ENCODE peak calls at places on chromosomes 7 and 10, in seven cellular contexts. One of them, this sample, is unnamed.

GRCh38 chr10:103445767-103446567 is 6.2 kb downstream of the CALHM2 start:
- DNase-seq in PC-9: no peak
- DNase-seq in AG09319: peak
- DNase-seq in HepG2: no peak
- DNase-seq in HFF-Myc: no peak
- DNase-seq in cardiac fibroblast: peak
- DNase-seq in fibroblast of lung: peak
- DNase-seq in this sample: no peak

GRCh38 chr7:31767686-31768358 is 80.8 kb downstream of the PPP1R17 start:
- DNase-seq in PC-9: no peak
- DNase-seq in AG09319: no peak
- DNase-seq in HepG2: no peak
- DNase-seq in HFF-Myc: no peak
- DNase-seq in cardiac fibroblast: no peak
- DNase-seq in fibroblast of lung: no peak
- DNase-seq in this sample: no peak

GRCh38 chr10:89393898-89394297 is 1.5 kb downstream of the IFIT1 start:
- DNase-seq in PC-9: no peak
- DNase-seq in AG09319: no peak
- DNase-seq in HepG2: no peak
- DNase-seq in HFF-Myc: no peak
- DNase-seq in cardiac fibroblast: no peak
- DNase-seq in fibroblast of lung: no peak
- DNase-seq in this sample: no peak

GRCh38 chr7:23261843-23262452 is 15.4 kb downstream of the GPNMB start:
- DNase-seq in PC-9: peak
- DNase-seq in AG09319: peak
- DNase-seq in HepG2: peak
- DNase-seq in HFF-Myc: no peak
- DNase-seq in cardiac fibroblast: peak
- DNase-seq in fibroblast of lung: peak
- DNase-seq in this sample: peak

GRCh38 chr10:35691522-35692236 is 49.6 kb upstream of the FZD8 start:
- DNase-seq in PC-9: no peak
- DNase-seq in AG09319: no peak
- DNase-seq in HepG2: no peak
- DNase-seq in HFF-Myc: no peak
- DNase-seq in cardiac fibroblast: no peak
- DNase-seq in fibroblast of lung: no peak
- DNase-seq in this sample: no peak

GRCh38 chr10:128172756-128173155 is 46.5 kb upstream of the MKI67 start:
- DNase-seq in PC-9: no peak
- DNase-seq in AG09319: no peak
- DNase-seq in HepG2: no peak
- DNase-seq in HFF-Myc: no peak
- DNase-seq in cardiac fibroblast: no peak
- DNase-seq in fibroblast of lung: no peak
- DNase-seq in this sample: no peak

GRCh38 chr10:7593068-7593467 is 73.7 kb downstream of the ITIH5 start:
- DNase-seq in PC-9: no peak
- DNase-seq in AG09319: no peak
- DNase-seq in HepG2: no peak
- DNase-seq in HFF-Myc: no peak
- DNase-seq in cardiac fibroblast: no peak
- DNase-seq in fibroblast of lung: peak
- DNase-seq in this sample: no peak

GRCh38 chr7:66283003-66283920 is 78.1 kb downstream of the TPST1 start:
- DNase-seq in PC-9: no peak
- DNase-seq in AG09319: no peak
- DNase-seq in HepG2: no peak
- DNase-seq in HFF-Myc: no peak
- DNase-seq in cardiac fibroblast: peak
- DNase-seq in fibroblast of lung: peak
- DNase-seq in this sample: no peak

GRCh38 chr10:32459072-32459703 is 13.2 kb downstream of the CCDC7 start:
- DNase-seq in PC-9: no peak
- DNase-seq in AG09319: no peak
- DNase-seq in HepG2: no peak
- DNase-seq in HFF-Myc: no peak
- DNase-seq in cardiac fibroblast: no peak
- DNase-seq in fibroblast of lung: no peak
- DNase-seq in this sample: no peak

GRCh38 chr7:96266580-96266979 is 55.3 kb downstream of the SLC25A13 start:
- DNase-seq in PC-9: no peak
- DNase-seq in AG09319: no peak
- DNase-seq in HepG2: no peak
- DNase-seq in HFF-Myc: no peak
- DNase-seq in cardiac fibroblast: no peak
- DNase-seq in fibroblast of lung: no peak
- DNase-seq in this sample: no peak

GRCh38 chr10:97425964-97426775 is at the start of gene PGAM1:
- DNase-seq in PC-9: peak
- DNase-seq in AG09319: peak
- DNase-seq in HepG2: peak
- DNase-seq in HFF-Myc: peak
- DNase-seq in cardiac fibroblast: peak
- DNase-seq in fibroblast of lung: peak
- DNase-seq in this sample: peak

GRCh38 chr7:45684910-45685618 is 110.9 kb downstream of the ADCY1 start:
- DNase-seq in PC-9: no peak
- DNase-seq in AG09319: no peak
- DNase-seq in HepG2: no peak
- DNase-seq in HFF-Myc: no peak
- DNase-seq in cardiac fibroblast: no peak
- DNase-seq in fibroblast of lung: no peak
- DNase-seq in this sample: no peak

GRCh38 chr7:99078416-99078815 is 65.5 kb downstream of the SMURF1 start:
- DNase-seq in PC-9: no peak
- DNase-seq in AG09319: no peak
- DNase-seq in HepG2: no peak
- DNase-seq in HFF-Myc: no peak
- DNase-seq in cardiac fibroblast: no peak
- DNase-seq in fibroblast of lung: no peak
- DNase-seq in this sample: no peak

GRCh38 chr7:1200045-1200444 is 32.6 kb upstream of the UNCX start:
- DNase-seq in PC-9: no peak
- DNase-seq in AG09319: no peak
- DNase-seq in HepG2: no peak
- DNase-seq in HFF-Myc: no peak
- DNase-seq in cardiac fibroblast: peak
- DNase-seq in fibroblast of lung: peak
- DNase-seq in this sample: no peak

GRCh38 chr10:107914450-107915276 is 750.2 kb upstream of the SORCS1 start:
- DNase-seq in PC-9: no peak
- DNase-seq in AG09319: no peak
- DNase-seq in HepG2: no peak
- DNase-seq in HFF-Myc: no peak
- DNase-seq in cardiac fibroblast: no peak
- DNase-seq in fibroblast of lung: peak
- DNase-seq in this sample: peak
- TF ChIP-seq CTCF in PC-9: no peak
- TF ChIP-seq CTCF in AG09319: no peak
- TF ChIP-seq CTCF in HepG2: no peak
- TF ChIP-seq CTCF in HFF-Myc: no peak
- TF ChIP-seq CTCF in cardiac fibroblast: no peak
- TF ChIP-seq CTCF in fibroblast of lung: no peak
- TF ChIP-seq CTCF in this sample: no peak

DNA sequence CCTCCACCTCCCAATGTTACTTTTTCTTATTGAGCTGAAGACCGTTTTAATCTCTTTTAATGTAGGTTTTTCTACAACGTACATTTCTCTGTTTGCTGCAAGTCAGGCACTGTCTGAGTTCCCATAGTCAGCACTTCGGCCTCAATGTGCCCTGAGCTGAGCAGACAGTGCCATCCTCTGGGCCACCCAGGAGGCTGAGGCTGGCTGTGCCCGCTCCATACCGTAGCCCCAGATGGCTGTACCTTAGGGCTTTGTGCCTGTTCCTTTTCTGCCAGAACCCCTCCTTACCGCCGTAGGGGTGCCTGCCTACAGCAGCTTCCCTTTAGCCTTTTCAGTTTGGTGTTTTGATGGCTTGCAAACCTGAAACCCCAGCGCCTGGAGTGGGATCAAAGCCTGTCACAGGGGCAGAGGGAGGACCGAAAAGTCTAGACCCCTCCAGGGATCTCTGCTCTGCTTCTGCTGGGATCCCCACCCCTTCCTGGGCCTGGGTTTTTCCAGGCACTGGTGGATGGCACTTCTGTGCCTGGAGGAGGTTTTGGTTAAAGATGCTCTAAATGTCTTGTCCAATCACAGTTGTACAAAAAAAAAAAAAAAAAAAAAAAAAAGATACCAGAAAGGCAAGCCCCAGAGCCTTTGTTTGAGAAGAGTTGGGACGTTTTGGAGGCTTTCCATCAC is 9.0 kb downstream of the AGAP3 start:
- DNase-seq in PC-9: no peak
- DNase-seq in AG09319: no peak
- DNase-seq in HepG2: no peak
- DNase-seq in HFF-Myc: no peak
- DNase-seq in cardiac fibroblast: no peak
- DNase-seq in fibroblast of lung: no peak
- DNase-seq in this sample: no peak
- TF ChIP-seq CTCF in PC-9: no peak
- TF ChIP-seq CTCF in AG09319: no peak
- TF ChIP-seq CTCF in HepG2: no peak
- TF ChIP-seq CTCF in HFF-Myc: no peak
- TF ChIP-seq CTCF in cardiac fibroblast: no peak
- TF ChIP-seq CTCF in fibroblast of lung: no peak
- TF ChIP-seq CTCF in this sample: no peak

GRCh38 chr10:5684971-5685763 is 529 bp downstream of the TASOR2 start:
- DNase-seq in PC-9: peak
- DNase-seq in AG09319: peak
- DNase-seq in HepG2: peak
- DNase-seq in HFF-Myc: peak
- DNase-seq in cardiac fibroblast: peak
- DNase-seq in fibroblast of lung: peak
- DNase-seq in this sample: peak
- TF ChIP-seq CTCF in PC-9: peak
- TF ChIP-seq CTCF in AG09319: peak
- TF ChIP-seq CTCF in HepG2: peak
- TF ChIP-seq CTCF in HFF-Myc: peak
- TF ChIP-seq CTCF in cardiac fibroblast: peak
- TF ChIP-seq CTCF in fibroblast of lung: peak
- TF ChIP-seq CTCF in this sample: peak

GRCh38 chr7:74405191-74405898 is 48.4 kb upstream of the GTF2IRD1 start:
- DNase-seq in PC-9: peak
- DNase-seq in AG09319: no peak
- DNase-seq in HepG2: no peak
- DNase-seq in HFF-Myc: no peak
- DNase-seq in cardiac fibroblast: no peak
- DNase-seq in fibroblast of lung: no peak
- DNase-seq in this sample: no peak
- TF ChIP-seq CTCF in PC-9: peak
- TF ChIP-seq CTCF in AG09319: peak
- TF ChIP-seq CTCF in HepG2: peak
- TF ChIP-seq CTCF in HFF-Myc: peak
- TF ChIP-seq CTCF in cardiac fibroblast: no peak
- TF ChIP-seq CTCF in fibroblast of lung: no peak
- TF ChIP-seq CTCF in this sample: no peak

GRCh38 chr10:67803588-67804394 is 34.2 kb downstream of the DNAJC12 start:
- DNase-seq in PC-9: no peak
- DNase-seq in AG09319: no peak
- DNase-seq in HepG2: peak
- DNase-seq in HFF-Myc: no peak
- DNase-seq in cardiac fibroblast: no peak
- DNase-seq in fibroblast of lung: no peak
- DNase-seq in this sample: peak
- TF ChIP-seq CTCF in PC-9: no peak
- TF ChIP-seq CTCF in AG09319: no peak
- TF ChIP-seq CTCF in HepG2: no peak
- TF ChIP-seq CTCF in HFF-Myc: no peak
- TF ChIP-seq CTCF in cardiac fibroblast: no peak
- TF ChIP-seq CTCF in fibroblast of lung: no peak
- TF ChIP-seq CTCF in this sample: no peak

GRCh38 chr10:108544500-108545120 is 1378.7 kb downstream of the XPNPEP1 start:
- DNase-seq in PC-9: peak
- DNase-seq in AG09319: peak
- DNase-seq in HepG2: peak
- DNase-seq in HFF-Myc: peak
- DNase-seq in cardiac fibroblast: peak
- DNase-seq in fibroblast of lung: peak
- DNase-seq in this sample: peak
- TF ChIP-seq CTCF in PC-9: peak
- TF ChIP-seq CTCF in AG09319: peak
- TF ChIP-seq CTCF in HepG2: peak
- TF ChIP-seq CTCF in HFF-Myc: peak
- TF ChIP-seq CTCF in cardiac fibroblast: peak
- TF ChIP-seq CTCF in fibroblast of lung: peak
- TF ChIP-seq CTCF in this sample: peak